ENCODE peak calls at places on chromosomes 3 and 15, in nine cellular contexts. G is CD4-positive, alpha-beta T cell; Y is HCT116; R is kidney tubule cell; L is coronary artery; I is endodermal cell; M is activated CD4-positive, CD25-positive, alpha-beta regulatory T cell treated with anti-CD3 and anti-CD28 coated beads, Interleukin-2, amount 50 U/mL, for 72 hours; Z is psoas muscle; S is Kasumi-1. A is an unnamed sample.

GRCh38 chr15:68528891-68529290 is 49.9 kb upstream of the CORO2B start:
- DNase-seq in Z (no peak), R (no peak), Y (no peak), I (no peak), S (peak; percentile 14), L (no peak), G (no peak), M (no peak), A (no peak)

GRCh38 chr3:181707980-181708379 is 3.7 kb upstream of the SOX2 start:
- DNase-seq in R (no peak), Y (no peak), L (no peak), M (no peak), G (no peak), S (no peak), I (peak; percentile 64), Z (no peak), A (no peak)

GRCh38 chr3:82000773-82001172 is 239.3 kb upstream of the GBE1 start:
- DNase-seq in G (no peak), I (no peak), L (no peak), R (no peak), M (no peak), Y (no peak), Z (no peak), S (no peak), A (peak; percentile 79)

GRCh38 chr3:59783468-59783988 is 733.7 kb upstream of the CFAP20DC start:
- DNase-seq in Y (no peak), S (peak; percentile 1), L (no peak), Z (no peak), M (no peak), I (no peak), R (no peak), G (no peak), A (no peak)

GRCh38 chr15:78209646-78210348 is 24.6 kb downstream of the ACSBG1 start:
- DNase-seq in G (no peak), L (peak; percentile 46), R (no peak), M (peak; percentile 12), I (peak; percentile 46), S (no peak), Z (no peak), Y (no peak), A (no peak)

GRCh38 chr3:10933021-10933420 is 59.5 kb upstream of the SLC6A1 start:
- DNase-seq in G (no peak), S (no peak), M (no peak), Z (no peak), R (no peak), Y (no peak), L (no peak), I (no peak), A (no peak)

GRCh38 chr3:120364821-120365220 is 15.7 kb upstream of the LRRC58 start:
- DNase-seq in Z (no peak), S (no peak), M (no peak), G (no peak), L (no peak), R (peak; percentile 89), Y (no peak), I (no peak), A (peak; percentile 43)

GRCh38 chr3:71247221-71247947 is 336.1 kb downstream of the FOXP1 start:
- DNase-seq in G (no peak), I (peak; percentile 86), R (peak; percentile 37), Y (no peak), S (no peak), M (no peak), Z (no peak), L (no peak), A (peak; percentile 10)

GRCh38 chr3:50316657-50317242 is 5.8 kb downstream of the HYAL2 start:
- DNase-seq in R (peak; percentile 92), I (peak; percentile 84), M (no peak), S (no peak), Y (peak; percentile 93), Z (no peak), L (no peak), G (peak; percentile 67), A (no peak)

GRCh38 chr3:37114251-37115145 is 59.9 kb downstream of the LRRFIP2 start:
- DNase-seq in Y (no peak), I (no peak), S (no peak), L (no peak), Z (no peak), G (no peak), M (no peak), R (peak; percentile 42), A (peak; percentile 67)

GRCh38 chr15:46275701-46276100 is 640.9 kb downstream of the SQOR start:
- DNase-seq in Y (no peak), L (no peak), M (no peak), R (no peak), I (no peak), S (no peak), G (no peak), Z (no peak), A (no peak)

GRCh38 chr3:37942646-37943045 is 47.9 kb upstream of the VILL start:
- DNase-seq in R (no peak), S (no peak), G (no peak), M (no peak), I (no peak), Z (no peak), Y (no peak), L (no peak), A (no peak)

GRCh38 chr3:10558726-10559125 is 53.3 kb upstream of the ATP2B2 start:
- DNase-seq in L (no peak), R (no peak), I (peak; percentile 15), S (no peak), Y (no peak), G (no peak), M (no peak), Z (no peak), A (peak; percentile 82)

GRCh38 chr15:75129788-75130187 is 71.9 kb upstream of the C15orf39 start:
- DNase-seq in G (no peak), R (no peak), M (no peak), Y (no peak), I (peak; percentile 38), Z (no peak), S (no peak), L (no peak), A (no peak)